ENCODE peak calls at places on chromosome 14, in five cellular contexts. V, A, X, K and O are unnamed samples.

GRCh38 chr14:99179506-99179905 is 92.5 kb downstream of the BCL11B start:
- DNase-seq in V (no peak), A (no peak), K (no peak), X (no peak), O (no peak)

GRCh38 chr14:77710364-77710763 is 2.5 kb downstream of the SLIRP start:
- DNase-seq in V (no peak), K (no peak), X (no peak), A (no peak), O (no peak)

GRCh38 chr14:103543721-103544626 is 15.0 kb downstream of the TRMT61A start:
- DNase-seq in V (no peak), X (no peak), A (peak), K (peak), O (peak)

GRCh38 chr14:38880643-38881567 is 222.1 kb downstream of the SEC23A start:
- DNase-seq in K (no peak), V (no peak), X (no peak), A (no peak), O (no peak)

GRCh38 chr14:39268393-39268792 is 34.7 kb downstream of the MIA2 start:
- DNase-seq in X (peak), A (peak), K (peak), V (no peak), O (no peak)

GRCh38 chr14:96265387-96265786 is 9.4 kb downstream of the BDKRB1 start:
- DNase-seq in K (no peak), X (no peak), V (no peak), A (peak), O (no peak)

GRCh38 chr14:57848353-57848752 is 17.5 kb downstream of the SLC35F4 start:
- DNase-seq in K (no peak), A (no peak), X (no peak), V (no peak), O (no peak)

GRCh38 chr14:26896447-26896846 is 298.6 kb upstream of the NOVA1 start:
- DNase-seq in K (no peak), V (no peak), X (no peak), A (no peak), O (no peak)

GRCh38 chr14:78840898-78841297 is 670.7 kb downstream of the NRXN3 start:
- DNase-seq in K (no peak), A (no peak), V (no peak), X (no peak), O (no peak)

GRCh38 chr14:58072288-58073071 is 79.5 kb downstream of the ARMH4 start:
- DNase-seq in X (peak), K (peak), V (peak), A (peak), O (no peak)

GRCh38 chr14:94043756-94044475 is 17.8 kb downstream of the OTUB2 start:
- DNase-seq in A (no peak), X (no peak), K (no peak), V (no peak), O (no peak)

GRCh38 chr14:32710351-32711102 is 228.2 kb upstream of the NPAS3 start:
- DNase-seq in A (no peak), K (no peak), X (peak), V (no peak), O (no peak)

GRCh38 chr14:34592623-34593022 is 37.3 kb downstream of the SNX6 start:
- DNase-seq in K (no peak), X (no peak), A (no peak), V (no peak), O (no peak)

GRCh38 chr14:51211149-51211548 is 28.9 kb upstream of the TMX1 start:
- DNase-seq in A (peak), X (no peak), V (no peak), K (no peak), O (no peak)

GRCh38 chr14:24634158-24634557 is at the start of gene GZMB:
- DNase-seq in V (no peak), X (no peak), A (no peak), K (no peak), O (no peak)

GRCh38 chr14:94904636-94905035 is 134.7 kb upstream of the GSC start:
- DNase-seq in K (no peak), V (no peak), A (no peak), X (no peak), O (no peak)

GRCh38 chr14:63045234-63045611 is at the start of gene KCNH5:
- DNase-seq in X (peak), A (peak), V (no peak), K (peak), O (peak)

GRCh38 chr14:51834218-51834617 is 26.2 kb upstream of the GNG2 start:
- DNase-seq in X (no peak), V (no peak), A (no peak), K (no peak), O (no peak)